ENCODE peak calls at places on chromosomes 7 and 10, in four cellular contexts. I is WTC11, C is H1, F is AG20443. X is an unnamed sample.

GRCh38 chr10:5552376-5553321 is 27.9 kb downstream of the CALML3 start:
- DNase-seq in I (peak), C (no peak), F (no peak), X (no peak)

GRCh38 chr7:2247141-2247985 is 5.3 kb downstream of the NUDT1 start:
- DNase-seq in I (peak), C (peak), F (peak), X (peak)

GRCh38 chr10:95474228-95475002 is 86.8 kb downstream of the SORBS1 start:
- DNase-seq in I (no peak), C (no peak), F (peak), X (no peak)

GRCh38 chr7:72781631-72782030 is 46.4 kb downstream of the TYW1B start:
- DNase-seq in I (no peak), C (no peak), F (no peak), X (no peak)

GRCh38 chr10:92727550-92727949 is 37.8 kb downstream of the HHEX start:
- DNase-seq in I (no peak), C (no peak), F (no peak), X (no peak)

GRCh38 chr10:7333995-7334964 is 76.6 kb downstream of the SFMBT2 start:
- DNase-seq in I (peak), C (no peak), F (no peak), X (no peak)

GRCh38 chr10:74543276-74543675 is 283.1 kb upstream of the KAT6B start:
- DNase-seq in I (no peak), C (no peak), F (no peak), X (no peak)

GRCh38 chr10:75971402-75972211 is 540.2 kb downstream of the LRMDA start:
- DNase-seq in I (no peak), C (no peak), F (peak), X (no peak)

GRCh38 chr7:140478361-140479061 is 794 bp downstream of the MKRN1 start:
- DNase-seq in I (no peak), C (peak), F (peak), X (no peak)

GRCh38 chr7:2523941-2524807 is 4.6 kb downstream of the LFNG start:
- DNase-seq in I (peak), C (peak), F (peak), X (peak)

GRCh38 chr10:16952610-16953009 is 135.4 kb upstream of the RSU1 start:
- DNase-seq in I (peak), C (no peak), F (no peak), X (peak)

GRCh38 chr7:153151766-153152165 is 392.2 kb downstream of the ACTR3B start:
- DNase-seq in I (no peak), C (no peak), F (no peak), X (no peak)

GRCh38 chr7:16421333-16422099 is at the start of gene CRPPA:
- DNase-seq in I (peak), C (peak), F (peak), X (peak)

GRCh38 chr10:13651969-13652720 is 65.4 kb downstream of the PRPF18 start:
- DNase-seq in I (no peak), C (no peak), F (no peak), X (no peak)

GRCh38 chr10:73827346-73828089 is 16.1 kb upstream of the NDST2 start:
- DNase-seq in I (no peak), C (no peak), F (no peak), X (no peak)

GRCh38 chr10:95756061-95756751 is at the start of gene ENTPD1:
- DNase-seq in I (peak), C (no peak), F (peak), X (no peak)

GRCh38 chr10:79610601-79611191 is at the start of gene SFTPA1:
- DNase-seq in I (no peak), C (no peak), F (no peak), X (no peak)

GRCh38 chr10:113735913-113736312 is 15.6 kb upstream of the PLEKHS1 start:
- DNase-seq in I (no peak), C (no peak), F (no peak), X (no peak)

GRCh38 chr7:7596156-7596555 is 29.5 kb downstream of the MIOS start:
- DNase-seq in I (no peak), C (no peak), F (no peak), X (no peak)

GRCh38 chr10:50624866-50625491 is 1.2 kb upstream of the SGMS1 start:
- DNase-seq in I (peak), C (no peak), F (peak), X (peak)

GRCh38 chr7:20359397-20359963 is 28.8 kb downstream of the ITGB8 start:
- DNase-seq in I (no peak), C (no peak), F (no peak), X (no peak)

GRCh38 chr10:33982995-33983394 is 648.5 kb upstream of the NRP1 start:
- DNase-seq in I (no peak), C (no peak), F (no peak), X (no peak)

GRCh38 chr7:107742678-107743566 is 1.0 kb upstream of the CBLL1 start:
- DNase-seq in I (peak), C (no peak), F (no peak), X (peak)

GRCh38 chr7:42221304-42221703 is 15.7 kb downstream of the GLI3 start:
- DNase-seq in I (no peak), C (no peak), F (no peak), X (no peak)

GRCh38 chr7:64869912-64870562 is 33.0 kb upstream of the ZNF273 start:
- DNase-seq in I (no peak), C (peak), F (peak), X (no peak)

GRCh38 chr7:32318300-32319018 is 171.7 kb downstream of the LSM5 start:
- DNase-seq in I (peak), C (peak), F (peak), X (no peak)

GRCh38 chr10:34163075-34163905 is 651.8 kb downstream of the PARD3 start:
- DNase-seq in I (no peak), C (no peak), F (peak), X (peak)

GRCh38 chr7:149879801-149880738 is 6.3 kb downstream of the ATP6V0E2 start:
- DNase-seq in I (no peak), C (no peak), F (no peak), X (no peak)

GRCh38 chr10:42637142-42637541 is 1.2 kb downstream of the ZNF33B start:
- DNase-seq in I (no peak), C (no peak), F (no peak), X (no peak)

GRCh38 chr10:113179270-113179669 is 229.2 kb downstream of the TCF7L2 start:
- DNase-seq in I (no peak), C (peak), F (no peak), X (no peak)

GRCh38 chr10:132446661-132447445 is 49.9 kb downstream of the PWWP2B start:
- DNase-seq in I (no peak), C (no peak), F (peak), X (peak)

GRCh38 chr10:86423739-86424138 is 57.1 kb upstream of the GRID1 start:
- DNase-seq in I (no peak), C (no peak), F (no peak), X (no peak)

GRCh38 chr7:47508389-47509380 is 73.2 kb downstream of the TNS3 start:
- DNase-seq in I (no peak), C (no peak), F (no peak), X (no peak)

GRCh38 chr7:138755831-138756590 is 41.8 kb upstream of the TMEM213 start:
- DNase-seq in I (no peak), C (no peak), F (no peak), X (no peak)

GRCh38 chr10:7583626-7584025 is 83.1 kb downstream of the ITIH5 start:
- DNase-seq in I (no peak), C (no peak), F (no peak), X (no peak)

GRCh38 chr10:129467346-129468119 is 492 bp downstream of the MGMT start:
- DNase-seq in I (no peak), C (no peak), F (peak), X (no peak)

GRCh38 chr7:7272294-7272693 is 90.0 kb downstream of the C1GALT1 start:
- DNase-seq in I (no peak), C (no peak), F (peak), X (no peak)